ENCODE peak calls at places on chromosomes 7 and 10, in seven cellular contexts. O, Z, L, Q, D, X and Y are unnamed samples.

GRCh38 chr10:133087679-133088523 is at the start of gene ADGRA1:
- DNase-seq in O (no peak), Z (no peak), L (no peak), Q (no peak), D (no peak), X (no peak), Y (no peak)

GRCh38 chr10:74306227-74306982 is 155.4 kb downstream of the ADK start:
- DNase-seq in O (peak; percentile 19), Z (no peak), L (no peak), Q (no peak), D (no peak), X (no peak), Y (no peak)

GRCh38 chr7:149348758-149349369 is 86.9 kb downstream of the ZNF783 start:
- DNase-seq in O (no peak), Z (no peak), L (no peak), Q (no peak), D (no peak), X (no peak), Y (no peak)

GRCh38 chr7:20330797-20331230 is at the start of gene ITGB8:
- DNase-seq in O (peak; percentile 57), Z (peak; percentile 28), L (peak; percentile 74), Q (no peak), D (no peak), X (no peak), Y (peak; percentile 58)

GRCh38 chr7:41467596-41467995 is 235.3 kb downstream of the INHBA start:
- DNase-seq in O (no peak), Z (no peak), L (no peak), Q (no peak), D (no peak), X (no peak), Y (no peak)

GRCh38 chr10:81135851-81136250 is 598.1 kb downstream of the SH2D4B start:
- DNase-seq in O (no peak), Z (no peak), L (no peak), Q (no peak), D (no peak), X (no peak), Y (peak; percentile 0)

GRCh38 chr7:48424731-48425130 is 253.5 kb downstream of the ABCA13 start:
- DNase-seq in O (no peak), Z (no peak), L (no peak), Q (no peak), D (peak; percentile 55), X (no peak), Y (no peak)

GRCh38 chr10:132702601-132703304 is 83.2 kb downstream of the NKX6-2 start:
- DNase-seq in O (no peak), Z (no peak), L (peak; percentile 23), Q (no peak), D (no peak), X (no peak), Y (no peak)

GRCh38 chr10:30282226-30282625 is 66.9 kb downstream of the MTPAP start:
- DNase-seq in O (no peak), Z (no peak), L (no peak), Q (peak; percentile 12), D (peak; percentile 52), X (no peak), Y (no peak)

GRCh38 chr7:139635521-139636240 is 112.2 kb downstream of the CLEC2L start:
- DNase-seq in O (no peak), Z (no peak), L (no peak), Q (no peak), D (no peak), X (no peak), Y (no peak)

GRCh38 chr10:1413256-1413655 is 324.1 kb downstream of the ADARB2 start:
- DNase-seq in O (no peak), Z (no peak), L (no peak), Q (no peak), D (no peak), X (no peak), Y (no peak)

GRCh38 chr7:130901209-130901783 is 167.3 kb upstream of the KLF14 start:
- DNase-seq in O (peak; percentile 97), Z (peak; percentile 63), L (peak; percentile 78), Q (peak; percentile 94), D (peak; percentile 92), X (peak; percentile 83), Y (no peak)

GRCh38 chr7:20831451-20831850 is 44.8 kb upstream of the SP8 start:
- DNase-seq in O (no peak), Z (no peak), L (no peak), Q (no peak), D (no peak), X (no peak), Y (no peak)

GRCh38 chr10:89338717-89339116 is 10.9 kb downstream of the IFIT3 start:
- DNase-seq in O (no peak), Z (no peak), L (no peak), Q (no peak), D (no peak), X (no peak), Y (no peak)

GRCh38 chr10:47438857-47439474 is 44.9 kb downstream of the ANXA8 start:
- DNase-seq in O (no peak), Z (peak; percentile 71), L (peak; percentile 58), Q (peak; percentile 82), D (peak; percentile 82), X (peak; percentile 54), Y (no peak)

GRCh38 chr10:88390041-88390440 is 193.1 kb downstream of the RNLS start:
- DNase-seq in O (no peak), Z (peak; percentile 8), L (no peak), Q (no peak), D (no peak), X (no peak), Y (no peak)

GRCh38 chr10:60236869-60237524 is 152.7 kb downstream of the ANK3 start:
- DNase-seq in O (peak; percentile 28), Z (peak; percentile 45), L (peak; percentile 35), Q (peak; percentile 52), D (peak; percentile 25), X (no peak), Y (peak; percentile 83)

GRCh38 chr7:17545348-17545747 is 246.9 kb downstream of the AHR start:
- DNase-seq in O (no peak), Z (no peak), L (no peak), Q (peak; percentile 54), D (peak; percentile 6), X (peak; percentile 36), Y (no peak)

GRCh38 chr10:33860994-33861393 is 526.5 kb upstream of the NRP1 start:
- DNase-seq in O (no peak), Z (peak; percentile 11), L (no peak), Q (no peak), D (no peak), X (no peak), Y (no peak)

GRCh38 chr7:37440738-37441404 is 7.8 kb downstream of the ELMO1 start:
- DNase-seq in O (peak; percentile 35), Z (no peak), L (no peak), Q (no peak), D (no peak), X (no peak), Y (no peak)

GRCh38 chr10:3568983-3569382 is 216.0 kb downstream of the KLF6 start:
- DNase-seq in O (no peak), Z (no peak), L (no peak), Q (no peak), D (no peak), X (no peak), Y (no peak)

GRCh38 chr10:115171392-115171960 is 78.3 kb downstream of the ATRNL1 start:
- DNase-seq in O (no peak), Z (no peak), L (no peak), Q (peak; percentile 18), D (peak; percentile 23), X (peak; percentile 1), Y (no peak)

GRCh38 chr7:42254217-42254616 is 17.2 kb upstream of the GLI3 start:
- DNase-seq in O (no peak), Z (no peak), L (no peak), Q (peak; percentile 49), D (peak; percentile 90), X (no peak), Y (no peak)

GRCh38 chr10:85447690-85448089 is 918.9 kb downstream of the GRID1 start:
- DNase-seq in O (no peak), Z (no peak), L (no peak), Q (no peak), D (no peak), X (no peak), Y (no peak)

GRCh38 chr7:92868683-92869293 is 32.4 kb upstream of the CDK6 start:
- DNase-seq in O (no peak), Z (no peak), L (no peak), Q (no peak), D (no peak), X (no peak), Y (no peak)

GRCh38 chr10:79267449-79267848 is 79.8 kb upstream of the PPIF start:
- DNase-seq in O (no peak), Z (no peak), L (no peak), Q (no peak), D (no peak), X (no peak), Y (no peak)
- TF ChIP-seq CTCF in O (no peak), Z (no peak), L (no peak), Q (peak; percentile 13), D (no peak), X (peak; percentile 15), Y (peak; percentile 25)

DNA sequence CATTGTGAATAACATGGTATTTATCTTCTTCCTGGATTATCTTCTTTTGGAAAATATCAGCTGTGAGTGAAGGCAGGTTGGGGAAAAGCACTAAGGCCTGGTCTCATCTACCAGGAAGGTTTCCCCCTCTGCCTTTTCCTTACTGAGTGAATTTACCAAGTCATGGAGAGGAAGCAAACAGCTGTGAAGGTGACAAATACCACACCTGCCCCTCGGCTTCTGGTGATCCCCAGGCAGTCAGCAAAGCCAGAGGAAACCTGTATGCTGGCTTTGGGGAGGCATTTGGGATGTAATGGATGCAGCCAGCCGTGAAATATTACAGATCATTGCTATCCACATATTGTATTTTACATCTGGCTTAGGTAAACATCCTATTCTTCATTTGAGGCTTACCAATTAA is 24.2 kb downstream of the POM121L12 start:
- DNase-seq in O (no peak), Z (no peak), L (no peak), Q (no peak), D (no peak), X (no peak), Y (no peak)
- TF ChIP-seq CTCF in O (no peak), Z (no peak), L (no peak), Q (no peak), D (no peak), X (no peak), Y (no peak)

GRCh38 chr7:157984138-157984913 is 603.3 kb downstream of the PTPRN2 start:
- DNase-seq in O (no peak), Z (no peak), L (no peak), Q (no peak), D (no peak), X (no peak), Y (no peak)

GRCh38 chr7:157980774-157981173 is 606.8 kb downstream of the PTPRN2 start:
- DNase-seq in O (no peak), Z (no peak), L (no peak), Q (no peak), D (no peak), X (no peak), Y (no peak)

GRCh38 chr7:157979631-157980340 is 607.8 kb downstream of the PTPRN2 start:
- DNase-seq in O (no peak), Z (no peak), L (no peak), Q (no peak), D (no peak), X (no peak), Y (no peak)

GRCh38 chr7:157983442-157984137 is 604.0 kb downstream of the PTPRN2 start:
- DNase-seq in O (no peak), Z (no peak), L (no peak), Q (no peak), D (no peak), X (no peak), Y (no peak)

GRCh38 chr7:157981778-157982177 is 605.8 kb downstream of the PTPRN2 start:
- DNase-seq in O (no peak), Z (no peak), L (no peak), Q (no peak), D (no peak), X (no peak), Y (no peak)
- TF ChIP-seq CTCF in O (no peak), Z (no peak), L (no peak), Q (no peak), D (no peak), X (no peak), Y (no peak)

GRCh38 chr10:97633921-97634320 is 621 bp upstream of the MORN4 start:
- DNase-seq in O (no peak), Z (peak; percentile 10), L (peak; percentile 35), Q (no peak), D (peak; percentile 34), X (no peak), Y (no peak)
- TF ChIP-seq CTCF in O (no peak), Z (peak; percentile 35), L (no peak), Q (peak; percentile 11), D (peak; percentile 24), X (no peak), Y (no peak)